ENCODE peak calls at places on chromosome 17, in eight cellular contexts. One of them, this sample, is unnamed.

GRCh38 chr17:14427914-14428639 is 127.2 kb downstream of the HS3ST3B1 start:
- DNase-seq in transverse colon: peak
- DNase-seq in upper lobe of right lung: no peak
- DNase-seq in esophagus squamous epithelium: no peak
- DNase-seq in CD4-positive, CD25-positive, alpha-beta regulatory T cell: peak
- DNase-seq in thoracic aorta: no peak
- DNase-seq in ovary: no peak
- DNase-seq in fibroblast of lung: no peak
- DNase-seq in this sample: peak

GRCh38 chr17:67605259-67605912 is 112.3 kb upstream of the NOL11 start:
- DNase-seq in esophagus squamous epithelium: no peak
- DNase-seq in thoracic aorta: no peak
- DNase-seq in fibroblast of lung: peak
- DNase-seq in CD4-positive, CD25-positive, alpha-beta regulatory T cell: no peak
- DNase-seq in ovary: peak
- DNase-seq in transverse colon: no peak
- DNase-seq in upper lobe of right lung: no peak
- DNase-seq in this sample: no peak

GRCh38 chr17:79757140-79757745 is 20.7 kb upstream of the CBX2 start:
- DNase-seq in ovary: no peak
- DNase-seq in upper lobe of right lung: peak
- DNase-seq in thoracic aorta: no peak
- DNase-seq in esophagus squamous epithelium: no peak
- DNase-seq in transverse colon: no peak
- DNase-seq in fibroblast of lung: no peak
- DNase-seq in CD4-positive, CD25-positive, alpha-beta regulatory T cell: no peak
- DNase-seq in this sample: no peak

GRCh38 chr17:4108397-4108796 is 34.4 kb downstream of the ZZEF1 start:
- DNase-seq in transverse colon: no peak
- DNase-seq in ovary: no peak
- DNase-seq in esophagus squamous epithelium: no peak
- DNase-seq in thoracic aorta: no peak
- DNase-seq in fibroblast of lung: no peak
- DNase-seq in CD4-positive, CD25-positive, alpha-beta regulatory T cell: no peak
- DNase-seq in upper lobe of right lung: no peak
- DNase-seq in this sample: no peak

GRCh38 chr17:67830440-67830839 is 5.1 kb downstream of the BPTF start:
- DNase-seq in transverse colon: no peak
- DNase-seq in CD4-positive, CD25-positive, alpha-beta regulatory T cell: no peak
- DNase-seq in thoracic aorta: no peak
- DNase-seq in upper lobe of right lung: no peak
- DNase-seq in fibroblast of lung: no peak
- DNase-seq in esophagus squamous epithelium: no peak
- DNase-seq in ovary: no peak
- DNase-seq in this sample: no peak

GRCh38 chr17:68749742-68750562 is 148.8 kb upstream of the FAM20A start:
- DNase-seq in fibroblast of lung: no peak
- DNase-seq in CD4-positive, CD25-positive, alpha-beta regulatory T cell: no peak
- DNase-seq in transverse colon: no peak
- DNase-seq in upper lobe of right lung: no peak
- DNase-seq in esophagus squamous epithelium: no peak
- DNase-seq in ovary: no peak
- DNase-seq in thoracic aorta: no peak
- DNase-seq in this sample: no peak

GRCh38 chr17:30939059-30939689 is 17.4 kb downstream of the ADAP2 start:
- DNase-seq in upper lobe of right lung: no peak
- DNase-seq in thoracic aorta: no peak
- DNase-seq in esophagus squamous epithelium: no peak
- DNase-seq in ovary: no peak
- DNase-seq in fibroblast of lung: peak
- DNase-seq in CD4-positive, CD25-positive, alpha-beta regulatory T cell: peak
- DNase-seq in transverse colon: no peak
- DNase-seq in this sample: no peak

GRCh38 chr17:48048321-48049140 is at the start of gene NFE2L1:
- DNase-seq in fibroblast of lung: peak
- DNase-seq in thoracic aorta: peak
- DNase-seq in esophagus squamous epithelium: peak
- DNase-seq in ovary: peak
- DNase-seq in upper lobe of right lung: peak
- DNase-seq in CD4-positive, CD25-positive, alpha-beta regulatory T cell: peak
- DNase-seq in transverse colon: peak
- DNase-seq in this sample: no peak

GRCh38 chr17:46031920-46032319 is 32.9 kb downstream of the STH start:
- DNase-seq in esophagus squamous epithelium: no peak
- DNase-seq in ovary: peak
- DNase-seq in thoracic aorta: no peak
- DNase-seq in fibroblast of lung: no peak
- DNase-seq in CD4-positive, CD25-positive, alpha-beta regulatory T cell: no peak
- DNase-seq in transverse colon: no peak
- DNase-seq in upper lobe of right lung: no peak
- DNase-seq in this sample: no peak

GRCh38 chr17:59331929-59332889 is 754 bp downstream of the YPEL2 start:
- DNase-seq in esophagus squamous epithelium: no peak
- DNase-seq in upper lobe of right lung: peak
- DNase-seq in ovary: peak
- DNase-seq in fibroblast of lung: no peak
- DNase-seq in CD4-positive, CD25-positive, alpha-beta regulatory T cell: peak
- DNase-seq in transverse colon: peak
- DNase-seq in thoracic aorta: no peak
- DNase-seq in this sample: no peak

GRCh38 chr17:2259769-2260536 is 43.6 kb downstream of the SMG6 start:
- DNase-seq in thoracic aorta: no peak
- DNase-seq in ovary: no peak
- DNase-seq in transverse colon: peak
- DNase-seq in CD4-positive, CD25-positive, alpha-beta regulatory T cell: peak
- DNase-seq in esophagus squamous epithelium: no peak
- DNase-seq in upper lobe of right lung: no peak
- DNase-seq in fibroblast of lung: no peak
- DNase-seq in this sample: peak

GRCh38 chr17:56867948-56868376 is 34.0 kb downstream of the DGKE start:
- DNase-seq in esophagus squamous epithelium: no peak
- DNase-seq in fibroblast of lung: no peak
- DNase-seq in ovary: no peak
- DNase-seq in thoracic aorta: no peak
- DNase-seq in transverse colon: no peak
- DNase-seq in CD4-positive, CD25-positive, alpha-beta regulatory T cell: no peak
- DNase-seq in upper lobe of right lung: no peak
- DNase-seq in this sample: no peak

GRCh38 chr17:29717817-29718216 is 95.1 kb upstream of the CORO6 start:
- DNase-seq in fibroblast of lung: no peak
- DNase-seq in thoracic aorta: no peak
- DNase-seq in transverse colon: no peak
- DNase-seq in CD4-positive, CD25-positive, alpha-beta regulatory T cell: no peak
- DNase-seq in upper lobe of right lung: no peak
- DNase-seq in ovary: no peak
- DNase-seq in esophagus squamous epithelium: no peak
- DNase-seq in this sample: no peak

GRCh38 chr17:77445908-77446535 is 305.3 kb downstream of the SEC14L1 start:
- DNase-seq in transverse colon: peak
- DNase-seq in CD4-positive, CD25-positive, alpha-beta regulatory T cell: peak
- DNase-seq in ovary: no peak
- DNase-seq in upper lobe of right lung: no peak
- DNase-seq in thoracic aorta: no peak
- DNase-seq in esophagus squamous epithelium: no peak
- DNase-seq in fibroblast of lung: no peak
- DNase-seq in this sample: no peak

GRCh38 chr17:48795444-48796162 is 21.4 kb downstream of the TTLL6 start:
- DNase-seq in esophagus squamous epithelium: no peak
- DNase-seq in CD4-positive, CD25-positive, alpha-beta regulatory T cell: no peak
- DNase-seq in transverse colon: peak
- DNase-seq in upper lobe of right lung: no peak
- DNase-seq in ovary: no peak
- DNase-seq in fibroblast of lung: peak
- DNase-seq in thoracic aorta: no peak
- DNase-seq in this sample: no peak

GRCh38 chr17:38604479-38605229 is 1.1 kb downstream of the SRCIN1 start:
- DNase-seq in upper lobe of right lung: no peak
- DNase-seq in fibroblast of lung: no peak
- DNase-seq in ovary: no peak
- DNase-seq in transverse colon: no peak
- DNase-seq in esophagus squamous epithelium: no peak
- DNase-seq in thoracic aorta: no peak
- DNase-seq in CD4-positive, CD25-positive, alpha-beta regulatory T cell: no peak
- DNase-seq in this sample: no peak

GRCh38 chr17:37276475-37276874 is 99.3 kb upstream of the C17orf78 start:
- DNase-seq in fibroblast of lung: no peak
- DNase-seq in transverse colon: no peak
- DNase-seq in CD4-positive, CD25-positive, alpha-beta regulatory T cell: no peak
- DNase-seq in upper lobe of right lung: no peak
- DNase-seq in ovary: no peak
- DNase-seq in esophagus squamous epithelium: no peak
- DNase-seq in thoracic aorta: no peak
- DNase-seq in this sample: no peak

GRCh38 chr17:37702605-37703004 is 42.3 kb downstream of the HNF1B start:
- DNase-seq in transverse colon: peak
- DNase-seq in thoracic aorta: no peak
- DNase-seq in esophagus squamous epithelium: no peak
- DNase-seq in ovary: no peak
- DNase-seq in fibroblast of lung: peak
- DNase-seq in CD4-positive, CD25-positive, alpha-beta regulatory T cell: no peak
- DNase-seq in upper lobe of right lung: no peak
- DNase-seq in this sample: no peak

GRCh38 chr17:12691173-12691572 is 25.5 kb downstream of the MYOCD start:
- DNase-seq in ovary: no peak
- DNase-seq in thoracic aorta: peak
- DNase-seq in upper lobe of right lung: no peak
- DNase-seq in CD4-positive, CD25-positive, alpha-beta regulatory T cell: no peak
- DNase-seq in esophagus squamous epithelium: no peak
- DNase-seq in transverse colon: no peak
- DNase-seq in fibroblast of lung: no peak
- DNase-seq in this sample: no peak

GRCh38 chr17:40317880-40318834 is 9.2 kb downstream of the RARA start:
- DNase-seq in transverse colon: peak
- DNase-seq in ovary: peak
- DNase-seq in upper lobe of right lung: peak
- DNase-seq in fibroblast of lung: peak
- DNase-seq in CD4-positive, CD25-positive, alpha-beta regulatory T cell: peak
- DNase-seq in thoracic aorta: peak
- DNase-seq in esophagus squamous epithelium: peak
- DNase-seq in this sample: peak
- H3K27ac ChIP-seq in transverse colon: peak
- H3K27ac ChIP-seq in ovary: peak
- H3K27ac ChIP-seq in upper lobe of right lung: peak
- H3K27ac ChIP-seq in fibroblast of lung: peak
- H3K27ac ChIP-seq in CD4-positive, CD25-positive, alpha-beta regulatory T cell: peak
- H3K27ac ChIP-seq in thoracic aorta: peak
- H3K27ac ChIP-seq in esophagus squamous epithelium: peak
- H3K27ac ChIP-seq in this sample: peak

GRCh38 chr17:61849674-61850073 is 13.7 kb downstream of the BRIP1 start:
- DNase-seq in fibroblast of lung: peak
- DNase-seq in upper lobe of right lung: no peak
- DNase-seq in CD4-positive, CD25-positive, alpha-beta regulatory T cell: no peak
- DNase-seq in ovary: no peak
- DNase-seq in esophagus squamous epithelium: no peak
- DNase-seq in thoracic aorta: no peak
- DNase-seq in transverse colon: no peak
- DNase-seq in this sample: no peak
- H3K4me3 ChIP-seq in fibroblast of lung: no peak
- H3K4me3 ChIP-seq in upper lobe of right lung: no peak
- H3K4me3 ChIP-seq in CD4-positive, CD25-positive, alpha-beta regulatory T cell: no peak
- H3K4me3 ChIP-seq in ovary: no peak
- H3K4me3 ChIP-seq in esophagus squamous epithelium: no peak
- H3K4me3 ChIP-seq in thoracic aorta: no peak
- H3K4me3 ChIP-seq in transverse colon: no peak
- H3K4me3 ChIP-seq in this sample: no peak

DNA sequence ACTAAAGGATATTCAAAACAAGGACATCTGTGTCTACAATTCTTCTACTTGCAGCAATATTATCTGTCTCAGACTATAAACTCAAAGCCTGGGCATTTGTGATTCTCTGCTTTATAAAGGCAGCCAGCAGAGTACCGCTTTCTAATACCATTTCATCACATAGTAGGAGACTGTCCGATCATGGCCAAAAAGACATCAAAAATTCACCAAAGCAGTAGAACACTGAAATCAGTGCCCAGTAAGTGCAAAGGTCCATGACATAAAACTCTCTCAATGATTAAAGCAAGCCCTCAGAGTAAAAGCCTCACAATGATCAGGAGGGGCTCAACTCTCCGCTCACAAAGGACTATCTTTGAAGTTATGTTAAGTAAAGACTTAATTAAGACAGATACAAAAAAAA is 23.0 kb downstream of the ERN1 start:
- DNase-seq in ovary: no peak
- DNase-seq in esophagus squamous epithelium: no peak
- DNase-seq in fibroblast of lung: no peak
- DNase-seq in upper lobe of right lung: no peak
- DNase-seq in thoracic aorta: no peak
- DNase-seq in CD4-positive, CD25-positive, alpha-beta regulatory T cell: no peak
- DNase-seq in transverse colon: no peak
- DNase-seq in this sample: no peak
- H3K27ac ChIP-seq in ovary: no peak
- H3K27ac ChIP-seq in esophagus squamous epithelium: peak
- H3K27ac ChIP-seq in fibroblast of lung: no peak
- H3K27ac ChIP-seq in upper lobe of right lung: peak
- H3K27ac ChIP-seq in thoracic aorta: no peak
- H3K27ac ChIP-seq in CD4-positive, CD25-positive, alpha-beta regulatory T cell: peak
- H3K27ac ChIP-seq in transverse colon: no peak
- H3K27ac ChIP-seq in this sample: peak

DNA sequence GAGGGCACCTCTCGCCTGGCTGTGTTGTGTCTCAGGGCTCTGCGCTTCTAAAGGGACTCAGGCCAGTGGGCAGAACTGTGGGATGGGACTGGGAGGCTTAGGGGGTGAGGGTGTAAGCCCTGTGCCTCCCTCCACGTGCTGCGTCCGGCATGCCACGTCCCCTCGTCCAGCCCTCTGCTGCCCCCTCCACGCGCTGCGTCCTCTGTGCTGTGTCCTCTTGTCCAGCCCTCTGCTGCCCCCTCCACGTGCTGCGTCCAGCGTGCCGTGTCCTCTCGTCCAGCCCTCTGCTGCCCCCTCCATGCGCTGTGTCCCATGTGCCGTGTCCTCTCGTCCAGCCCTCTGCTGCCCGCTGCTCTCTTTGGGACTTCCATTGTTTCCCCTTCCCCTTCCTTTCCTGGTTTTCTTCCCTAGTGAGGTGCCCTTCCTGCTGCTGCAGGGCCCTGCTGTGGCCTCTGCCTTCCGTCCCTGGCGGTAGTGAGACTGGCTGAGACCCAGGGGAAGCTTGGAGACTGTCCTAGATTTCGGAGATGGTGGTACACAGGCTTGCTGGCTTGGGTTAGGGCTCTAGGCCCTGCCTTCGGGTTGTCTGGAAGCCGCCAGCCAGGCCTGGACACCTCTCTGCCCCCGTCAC is 6.4 kb upstream of the ZNF750 start:
- DNase-seq in fibroblast of lung: no peak
- DNase-seq in ovary: peak
- DNase-seq in thoracic aorta: no peak
- DNase-seq in transverse colon: no peak
- DNase-seq in esophagus squamous epithelium: no peak
- DNase-seq in upper lobe of right lung: peak
- DNase-seq in CD4-positive, CD25-positive, alpha-beta regulatory T cell: no peak
- DNase-seq in this sample: no peak
- H3K4me3 ChIP-seq in fibroblast of lung: no peak
- H3K4me3 ChIP-seq in ovary: no peak
- H3K4me3 ChIP-seq in thoracic aorta: no peak
- H3K4me3 ChIP-seq in transverse colon: no peak
- H3K4me3 ChIP-seq in esophagus squamous epithelium: no peak
- H3K4me3 ChIP-seq in upper lobe of right lung: peak
- H3K4me3 ChIP-seq in CD4-positive, CD25-positive, alpha-beta regulatory T cell: no peak
- H3K4me3 ChIP-seq in this sample: no peak

GRCh38 chr17:44115585-44116415 is 7.6 kb downstream of the HDAC5 start:
- DNase-seq in fibroblast of lung: peak
- DNase-seq in CD4-positive, CD25-positive, alpha-beta regulatory T cell: no peak
- DNase-seq in transverse colon: no peak
- DNase-seq in ovary: peak
- DNase-seq in esophagus squamous epithelium: no peak
- DNase-seq in thoracic aorta: no peak
- DNase-seq in upper lobe of right lung: no peak
- DNase-seq in this sample: no peak
- H3K27ac ChIP-seq in fibroblast of lung: no peak
- H3K27ac ChIP-seq in CD4-positive, CD25-positive, alpha-beta regulatory T cell: no peak
- H3K27ac ChIP-seq in transverse colon: no peak
- H3K27ac ChIP-seq in ovary: peak
- H3K27ac ChIP-seq in esophagus squamous epithelium: no peak
- H3K27ac ChIP-seq in thoracic aorta: peak
- H3K27ac ChIP-seq in upper lobe of right lung: no peak
- H3K27ac ChIP-seq in this sample: no peak